ENCODE peak calls at places on chromosomes 7 and 10, in ten cellular contexts. One of them, this sample, is unnamed.

GRCh38 chr7:151607464-151607867 is 87.8 kb upstream of the RHEB start:
- DNase-seq in AML-193: no peak
- DNase-seq in sciatic nerve: no peak
- DNase-seq in PC-3: peak
- DNase-seq in fibroblast of pulmonary artery: peak
- DNase-seq in H9: no peak
- DNase-seq in lung: no peak
- DNase-seq in dermis microvascular lymphatic vessel endothelial cell: peak
- DNase-seq in AG09309: no peak
- DNase-seq in heart left ventricle: no peak
- DNase-seq in this sample: no peak

GRCh38 chr7:101563933-101564777 is 64.9 kb downstream of the MYL10 start:
- DNase-seq in AML-193: no peak
- DNase-seq in sciatic nerve: no peak
- DNase-seq in PC-3: no peak
- DNase-seq in fibroblast of pulmonary artery: no peak
- DNase-seq in H9: peak
- DNase-seq in lung: no peak
- DNase-seq in dermis microvascular lymphatic vessel endothelial cell: no peak
- DNase-seq in AG09309: no peak
- DNase-seq in heart left ventricle: no peak
- DNase-seq in this sample: peak

GRCh38 chr7:2068693-2069471 is 163.9 kb downstream of the MAD1L1 start:
- DNase-seq in AML-193: no peak
- DNase-seq in sciatic nerve: no peak
- DNase-seq in PC-3: no peak
- DNase-seq in fibroblast of pulmonary artery: no peak
- DNase-seq in H9: no peak
- DNase-seq in lung: no peak
- DNase-seq in dermis microvascular lymphatic vessel endothelial cell: no peak
- DNase-seq in AG09309: no peak
- DNase-seq in heart left ventricle: no peak
- DNase-seq in this sample: no peak

GRCh38 chr7:4861673-4862072 is at the start of gene PAPOLB:
- DNase-seq in AML-193: no peak
- DNase-seq in sciatic nerve: no peak
- DNase-seq in PC-3: no peak
- DNase-seq in fibroblast of pulmonary artery: no peak
- DNase-seq in H9: no peak
- DNase-seq in lung: no peak
- DNase-seq in dermis microvascular lymphatic vessel endothelial cell: no peak
- DNase-seq in AG09309: no peak
- DNase-seq in heart left ventricle: peak
- DNase-seq in this sample: peak

GRCh38 chr10:92385836-92386235 is 94.9 kb downstream of the MARCHF5 start:
- DNase-seq in AML-193: no peak
- DNase-seq in sciatic nerve: no peak
- DNase-seq in PC-3: no peak
- DNase-seq in fibroblast of pulmonary artery: no peak
- DNase-seq in H9: no peak
- DNase-seq in lung: no peak
- DNase-seq in dermis microvascular lymphatic vessel endothelial cell: no peak
- DNase-seq in AG09309: no peak
- DNase-seq in heart left ventricle: no peak
- DNase-seq in this sample: no peak

GRCh38 chr7:32217841-32218467 is 147.7 kb upstream of the PDE1C start:
- DNase-seq in AML-193: no peak
- DNase-seq in sciatic nerve: no peak
- DNase-seq in PC-3: no peak
- DNase-seq in fibroblast of pulmonary artery: no peak
- DNase-seq in H9: no peak
- DNase-seq in lung: no peak
- DNase-seq in dermis microvascular lymphatic vessel endothelial cell: no peak
- DNase-seq in AG09309: no peak
- DNase-seq in heart left ventricle: no peak
- DNase-seq in this sample: no peak

GRCh38 chr10:96138102-96138501 is 8.0 kb downstream of the ZNF518A start:
- DNase-seq in AML-193: no peak
- DNase-seq in sciatic nerve: no peak
- DNase-seq in PC-3: no peak
- DNase-seq in fibroblast of pulmonary artery: no peak
- DNase-seq in H9: no peak
- DNase-seq in lung: no peak
- DNase-seq in dermis microvascular lymphatic vessel endothelial cell: no peak
- DNase-seq in AG09309: no peak
- DNase-seq in heart left ventricle: no peak
- DNase-seq in this sample: no peak

GRCh38 chr10:93873427-93874115 is 20.2 kb upstream of the SLC35G1 start:
- DNase-seq in AML-193: peak
- DNase-seq in sciatic nerve: no peak
- DNase-seq in PC-3: no peak
- DNase-seq in fibroblast of pulmonary artery: peak
- DNase-seq in H9: no peak
- DNase-seq in lung: no peak
- DNase-seq in dermis microvascular lymphatic vessel endothelial cell: no peak
- DNase-seq in AG09309: peak
- DNase-seq in heart left ventricle: no peak
- DNase-seq in this sample: no peak

GRCh38 chr10:115295213-115295805 is 202.1 kb downstream of the ATRNL1 start:
- DNase-seq in AML-193: no peak
- DNase-seq in sciatic nerve: no peak
- DNase-seq in PC-3: no peak
- DNase-seq in fibroblast of pulmonary artery: no peak
- DNase-seq in H9: no peak
- DNase-seq in lung: no peak
- DNase-seq in dermis microvascular lymphatic vessel endothelial cell: no peak
- DNase-seq in AG09309: no peak
- DNase-seq in heart left ventricle: no peak
- DNase-seq in this sample: no peak

This sample was measured in mesenteric fat pad.